ENCODE peak calls at places on chromosomes 6 and 20, in nine cellular contexts. One of them, this sample, is unnamed.

GRCh38 chr20:62179162-62179504 is 3.7 kb upstream of the MTG2 start:
- DNase-seq in GM23248: no peak
- DNase-seq in stimulated activated CD4-positive, alpha-beta T cell treated with anti-CD3 and anti-CD28 coated beads, Interleukin-4, amount 100 ng/mL, for 48 hours: no peak
- DNase-seq in GM03348: no peak
- DNase-seq in HEK293T: no peak
- DNase-seq in DMS 273 treated with DMSO at 0.1 percent for 48 hours: no peak
- DNase-seq in neural crest cell: no peak
- DNase-seq in gastrocnemius medialis: no peak
- DNase-seq in HTR-8/SVneo: no peak
- DNase-seq in this sample: no peak

GRCh38 chr20:63917811-63918210 is 22.9 kb downstream of the DNAJC5 start:
- DNase-seq in GM23248: no peak
- DNase-seq in stimulated activated CD4-positive, alpha-beta T cell treated with anti-CD3 and anti-CD28 coated beads, Interleukin-4, amount 100 ng/mL, for 48 hours: no peak
- DNase-seq in GM03348: no peak
- DNase-seq in HEK293T: no peak
- DNase-seq in DMS 273 treated with DMSO at 0.1 percent for 48 hours: no peak
- DNase-seq in neural crest cell: no peak
- DNase-seq in gastrocnemius medialis: no peak
- DNase-seq in HTR-8/SVneo: no peak
- DNase-seq in this sample: no peak

GRCh38 chr6:54874349-54875048 is 27.9 kb downstream of the FAM83B start:
- DNase-seq in GM23248: no peak
- DNase-seq in stimulated activated CD4-positive, alpha-beta T cell treated with anti-CD3 and anti-CD28 coated beads, Interleukin-4, amount 100 ng/mL, for 48 hours: no peak
- DNase-seq in GM03348: no peak
- DNase-seq in HEK293T: no peak
- DNase-seq in DMS 273 treated with DMSO at 0.1 percent for 48 hours: no peak
- DNase-seq in neural crest cell: no peak
- DNase-seq in gastrocnemius medialis: no peak
- DNase-seq in HTR-8/SVneo: no peak
- DNase-seq in this sample: no peak

GRCh38 chr20:64113796-64114355 is 6.5 kb upstream of the NPBWR2 start:
- DNase-seq in GM23248: no peak
- DNase-seq in stimulated activated CD4-positive, alpha-beta T cell treated with anti-CD3 and anti-CD28 coated beads, Interleukin-4, amount 100 ng/mL, for 48 hours: no peak
- DNase-seq in GM03348: no peak
- DNase-seq in HEK293T: no peak
- DNase-seq in DMS 273 treated with DMSO at 0.1 percent for 48 hours: no peak
- DNase-seq in neural crest cell: no peak
- DNase-seq in gastrocnemius medialis: no peak
- DNase-seq in HTR-8/SVneo: no peak
- DNase-seq in this sample: no peak

GRCh38 chr20:4711511-4711910 is 10.2 kb upstream of the PRND start:
- DNase-seq in GM23248: no peak
- DNase-seq in stimulated activated CD4-positive, alpha-beta T cell treated with anti-CD3 and anti-CD28 coated beads, Interleukin-4, amount 100 ng/mL, for 48 hours: no peak
- DNase-seq in GM03348: no peak
- DNase-seq in HEK293T: no peak
- DNase-seq in DMS 273 treated with DMSO at 0.1 percent for 48 hours: no peak
- DNase-seq in neural crest cell: no peak
- DNase-seq in gastrocnemius medialis: no peak
- DNase-seq in HTR-8/SVneo: no peak
- DNase-seq in this sample: no peak

GRCh38 chr6:44072959-44073611 is 54.2 kb downstream of the MRPL14 start:
- DNase-seq in GM23248: peak
- DNase-seq in stimulated activated CD4-positive, alpha-beta T cell treated with anti-CD3 and anti-CD28 coated beads, Interleukin-4, amount 100 ng/mL, for 48 hours: peak
- DNase-seq in GM03348: peak
- DNase-seq in HEK293T: peak
- DNase-seq in DMS 273 treated with DMSO at 0.1 percent for 48 hours: no peak
- DNase-seq in neural crest cell: peak
- DNase-seq in gastrocnemius medialis: peak
- DNase-seq in HTR-8/SVneo: peak
- DNase-seq in this sample: no peak

GRCh38 chr20:24838551-24839530 is 110.2 kb upstream of the CST7 start:
- DNase-seq in GM23248: peak
- DNase-seq in stimulated activated CD4-positive, alpha-beta T cell treated with anti-CD3 and anti-CD28 coated beads, Interleukin-4, amount 100 ng/mL, for 48 hours: no peak
- DNase-seq in GM03348: peak
- DNase-seq in HEK293T: no peak
- DNase-seq in DMS 273 treated with DMSO at 0.1 percent for 48 hours: no peak
- DNase-seq in neural crest cell: no peak
- DNase-seq in gastrocnemius medialis: no peak
- DNase-seq in HTR-8/SVneo: no peak
- DNase-seq in this sample: no peak

GRCh38 chr6:73314577-73315492 is 39.2 kb downstream of the DPPA5 start:
- DNase-seq in GM23248: peak
- DNase-seq in stimulated activated CD4-positive, alpha-beta T cell treated with anti-CD3 and anti-CD28 coated beads, Interleukin-4, amount 100 ng/mL, for 48 hours: no peak
- DNase-seq in GM03348: peak
- DNase-seq in HEK293T: no peak
- DNase-seq in DMS 273 treated with DMSO at 0.1 percent for 48 hours: no peak
- DNase-seq in neural crest cell: no peak
- DNase-seq in gastrocnemius medialis: no peak
- DNase-seq in HTR-8/SVneo: no peak
- DNase-seq in this sample: no peak

GRCh38 chr6:110878751-110879539 is 4.4 kb downstream of the AMD1 start:
- DNase-seq in GM23248: peak
- DNase-seq in stimulated activated CD4-positive, alpha-beta T cell treated with anti-CD3 and anti-CD28 coated beads, Interleukin-4, amount 100 ng/mL, for 48 hours: no peak
- DNase-seq in GM03348: peak
- DNase-seq in HEK293T: peak
- DNase-seq in DMS 273 treated with DMSO at 0.1 percent for 48 hours: no peak
- DNase-seq in neural crest cell: peak
- DNase-seq in gastrocnemius medialis: no peak
- DNase-seq in HTR-8/SVneo: no peak
- DNase-seq in this sample: no peak

GRCh38 chr6:34819571-34820480 is 27.9 kb downstream of the BLTP3A start:
- DNase-seq in GM23248: no peak
- DNase-seq in stimulated activated CD4-positive, alpha-beta T cell treated with anti-CD3 and anti-CD28 coated beads, Interleukin-4, amount 100 ng/mL, for 48 hours: no peak
- DNase-seq in GM03348: no peak
- DNase-seq in HEK293T: no peak
- DNase-seq in DMS 273 treated with DMSO at 0.1 percent for 48 hours: no peak
- DNase-seq in neural crest cell: no peak
- DNase-seq in gastrocnemius medialis: no peak
- DNase-seq in HTR-8/SVneo: no peak
- DNase-seq in this sample: no peak

GRCh38 chr6:100719883-100720682 is 161.0 kb downstream of the ASCC3 start:
- DNase-seq in GM23248: peak
- DNase-seq in stimulated activated CD4-positive, alpha-beta T cell treated with anti-CD3 and anti-CD28 coated beads, Interleukin-4, amount 100 ng/mL, for 48 hours: no peak
- DNase-seq in GM03348: peak
- DNase-seq in HEK293T: peak
- DNase-seq in DMS 273 treated with DMSO at 0.1 percent for 48 hours: no peak
- DNase-seq in neural crest cell: no peak
- DNase-seq in gastrocnemius medialis: no peak
- DNase-seq in HTR-8/SVneo: peak
- DNase-seq in this sample: no peak

GRCh38 chr6:126055449-126055848 is 69.1 kb downstream of the TRMT11 start:
- DNase-seq in GM23248: no peak
- DNase-seq in stimulated activated CD4-positive, alpha-beta T cell treated with anti-CD3 and anti-CD28 coated beads, Interleukin-4, amount 100 ng/mL, for 48 hours: no peak
- DNase-seq in GM03348: no peak
- DNase-seq in HEK293T: no peak
- DNase-seq in DMS 273 treated with DMSO at 0.1 percent for 48 hours: no peak
- DNase-seq in neural crest cell: no peak
- DNase-seq in gastrocnemius medialis: no peak
- DNase-seq in HTR-8/SVneo: no peak
- DNase-seq in this sample: no peak

GRCh38 chr20:25248501-25249172 is 752 bp downstream of the PYGB start:
- DNase-seq in GM23248: peak
- DNase-seq in stimulated activated CD4-positive, alpha-beta T cell treated with anti-CD3 and anti-CD28 coated beads, Interleukin-4, amount 100 ng/mL, for 48 hours: no peak
- DNase-seq in GM03348: peak
- DNase-seq in HEK293T: peak
- DNase-seq in DMS 273 treated with DMSO at 0.1 percent for 48 hours: no peak
- DNase-seq in neural crest cell: peak
- DNase-seq in gastrocnemius medialis: no peak
- DNase-seq in HTR-8/SVneo: peak
- DNase-seq in this sample: no peak

This sample was measured in iPS DF 19.7.